ENCODE peak calls at places on chromosomes 7 and 10, in four cellular contexts. K, L, N and T are unnamed samples.

GRCh38 chr7:48471206-48471605 is 299.9 kb downstream of the ABCA13 start:
- DNase-seq in N (no peak), K (no peak), L (no peak), T (no peak)

GRCh38 chr7:30436518-30436917 is 42.1 kb downstream of the NOD1 start:
- DNase-seq in L (no peak), K (no peak), N (no peak), T (no peak)

GRCh38 chr7:84510501-84510900 is 315.9 kb upstream of the SEMA3A start:
- DNase-seq in L (peak), K (no peak), N (no peak), T (no peak)

GRCh38 chr7:104535841-104536240 is 207.4 kb downstream of the LHFPL3 start:
- DNase-seq in L (no peak), N (no peak), K (no peak), T (no peak)

GRCh38 chr7:47827886-47828285 is 120.4 kb downstream of the PKD1L1 start:
- DNase-seq in L (no peak), K (no peak), N (no peak), T (no peak)

GRCh38 chr10:93703066-93703465 is 674 bp upstream of the FRA10AC1 start:
- DNase-seq in L (peak), K (no peak), N (peak), T (no peak)

GRCh38 chr7:2195403-2196246 is 37.1 kb downstream of the MAD1L1 start:
- DNase-seq in K (no peak), N (no peak), L (no peak), T (no peak)

GRCh38 chr10:62749104-62749683 is 55.3 kb upstream of the ADO start:
- DNase-seq in K (no peak), L (no peak), N (no peak), T (no peak)

GRCh38 chr10:10532274-10532673 is 485.4 kb upstream of the CELF2 start:
- DNase-seq in N (no peak), L (no peak), K (no peak), T (no peak)

GRCh38 chr10:36428507-36428906 is 696.9 kb upstream of the ANKRD30A start:
- DNase-seq in K (no peak), N (no peak), L (no peak), T (no peak)

GRCh38 chr7:42522227-42522991 is 285.4 kb upstream of the GLI3 start:
- DNase-seq in K (peak), L (no peak), N (no peak), T (no peak)

GRCh38 chr7:112129655-112130323 is 76.4 kb downstream of the DOCK4 start:
- DNase-seq in N (no peak), L (no peak), K (peak), T (peak)

GRCh38 chr7:151378496-151379192 is 31.2 kb downstream of the WDR86 start:
- DNase-seq in L (no peak), K (no peak), N (no peak), T (no peak)

GRCh38 chr10:133075346-133076137 is 12.2 kb upstream of the ADGRA1 start:
- DNase-seq in K (no peak), L (no peak), N (no peak), T (no peak)

GRCh38 chr10:124155781-124156401 is 62.5 kb upstream of the CHST15 start:
- DNase-seq in N (no peak), L (peak), K (peak), T (no peak)

GRCh38 chr7:156002362-156003001 is 190.2 kb upstream of the SHH start:
- DNase-seq in N (peak), K (peak), L (no peak), T (no peak)

GRCh38 chr10:100866575-100867098 is 46.1 kb upstream of the SLF2 start:
- DNase-seq in K (peak), N (no peak), L (no peak), T (no peak)

GRCh38 chr7:132242192-132242812 is 334.0 kb downstream of the PLXNA4 start:
- DNase-seq in K (no peak), L (no peak), N (no peak), T (peak)

GRCh38 chr7:43105521-43106120 is 6.8 kb upstream of the HECW1 start:
- DNase-seq in L (peak), K (no peak), N (no peak), T (no peak)

GRCh38 chr10:129528376-129528978 is 61.4 kb downstream of the MGMT start:
- DNase-seq in N (no peak), L (no peak), K (no peak), T (no peak)

GRCh38 chr10:28798964-28799363 is 121.6 kb downstream of the BAMBI start:
- DNase-seq in K (no peak), N (no peak), L (no peak), T (no peak)

GRCh38 chr7:151141855-151142685 is 25.4 kb downstream of the GBX1 start:
- DNase-seq in K (peak), N (no peak), L (no peak), T (no peak)

GRCh38 chr7:108114117-108114841 is 15.9 kb downstream of the LAMB4 start:
- DNase-seq in K (peak), L (no peak), N (no peak), T (no peak)

GRCh38 chr7:24545215-24545614 is 28.0 kb upstream of the PALS2 start:
- DNase-seq in K (no peak), N (no peak), L (no peak), T (no peak)

GRCh38 chr10:5411941-5412276 is 448 bp upstream of the NET1 start:
- DNase-seq in N (no peak), L (no peak), K (no peak), T (no peak)

GRCh38 chr10:35453855-35454532 is 117.7 kb downstream of the CCNY start:
- DNase-seq in K (no peak), L (peak), N (no peak), T (no peak)

GRCh38 chr7:30406664-30407425 is 71.7 kb downstream of the NOD1 start:
- DNase-seq in N (no peak), L (peak), K (no peak), T (no peak)

GRCh38 chr10:100020161-100020882 is 10.6 kb upstream of the DNMBP start:
- DNase-seq in N (no peak), K (no peak), L (no peak), T (no peak)

GRCh38 chr7:1144269-1144771 is 15.7 kb downstream of the ZFAND2A start:
- DNase-seq in L (peak), N (no peak), K (no peak), T (peak)

GRCh38 chr7:12111461-12112405 is 99.4 kb upstream of the TMEM106B start:
- DNase-seq in L (peak), K (peak), N (peak), T (no peak)

GRCh38 chr10:133127291-133128125 is 32.5 kb upstream of the KNDC1 start:
- DNase-seq in K (peak), N (no peak), L (no peak), T (no peak)

GRCh38 chr10:12484945-12485805 is 135.8 kb downstream of the CAMK1D start:
- DNase-seq in L (no peak), N (peak), K (peak), T (no peak)

GRCh38 chr7:142711722-142712616 is 37.3 kb upstream of the PRSS1 start:
- DNase-seq in N (peak), K (no peak), L (peak), T (no peak)

GRCh38 chr10:92822060-92822634 is 26.2 kb upstream of the EXOC6 start:
- DNase-seq in N (no peak), K (no peak), L (peak), T (no peak)

GRCh38 chr7:46558482-46559193 is 637.6 kb upstream of the IGFBP3 start:
- DNase-seq in K (no peak), N (no peak), L (peak), T (no peak)

GRCh38 chr10:126075009-126075408 is 178.6 kb downstream of the FANK1 start:
- DNase-seq in N (no peak), L (no peak), K (no peak), T (no peak)
- H3K4me3 ChIP-seq in N (no peak), L (no peak), K (no peak), T (no peak)

GRCh38 chr7:10225265-10225664 is 748.4 kb upstream of the PHF14 start:
- DNase-seq in K (no peak), N (no peak), L (no peak), T (no peak)
- TF ChIP-seq CTCF in K (no peak), N (no peak), L (no peak), T (no peak)

DNA sequence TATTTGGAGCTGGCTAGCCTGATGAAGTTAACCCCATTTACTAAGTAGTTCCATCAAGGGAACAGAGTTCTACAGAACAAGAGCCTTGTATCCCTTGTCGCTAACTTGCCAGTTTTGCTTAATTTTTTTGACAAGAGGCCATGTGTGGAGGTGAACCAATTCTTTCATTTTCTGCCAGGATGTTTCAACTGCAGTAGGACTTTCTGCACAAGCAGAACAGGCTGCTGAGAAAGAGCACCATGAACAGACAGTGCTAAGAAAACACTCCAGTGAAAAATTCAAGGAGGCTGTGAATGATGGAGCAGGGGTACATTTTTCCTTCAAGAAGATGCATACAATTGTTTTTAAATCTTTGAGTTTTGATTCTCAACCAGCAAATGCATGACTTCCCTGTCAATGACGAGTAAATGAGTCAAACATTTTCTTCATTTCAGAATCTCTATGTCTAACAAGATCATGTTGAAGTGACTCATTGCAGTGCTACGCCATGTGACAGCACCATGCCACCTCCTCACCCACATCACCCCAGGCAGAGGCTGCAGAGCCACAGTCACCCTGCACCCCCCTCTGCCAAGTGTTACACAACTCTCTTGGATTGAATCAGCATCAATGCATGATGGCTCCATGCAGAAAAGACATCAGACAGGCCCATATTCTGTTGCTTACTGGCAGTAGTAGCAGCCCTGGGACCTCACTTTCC is 193.1 kb downstream of the COBL start:
- DNase-seq in L (peak), K (no peak), N (no peak), T (no peak)
- H3K4me3 ChIP-seq in L (no peak), K (no peak), N (no peak), T (no peak)

GRCh38 chr10:25493122-25493893 is 318.5 kb downstream of the GPR158 start:
- DNase-seq in L (peak), N (no peak), K (peak), T (no peak)
- TF ChIP-seq CTCF in L (no peak), N (no peak), K (no peak), T (no peak)